ENCODE peak calls at places on chromosomes 1 and 21, in six cellular contexts. N is activated CD4-positive, alpha-beta T cell treated with anti-CD3 and anti-CD28 coated beads for 4 hours; W is T-cell; S is PC-9; I is ecto neural progenitor cell; R is COR-L47. B is an unnamed sample.

GRCh38 chr1:81179239-81179638 is 621.5 kb upstream of the ADGRL2 start:
- DNase-seq in I (no peak), S (peak; percentile 92), W (no peak), N (no peak), R (no peak), B (peak; percentile 53)

GRCh38 chr1:225049594-225049993 is 120.1 kb downstream of the DNAH14 start:
- DNase-seq in N (no peak), I (no peak), S (no peak), R (no peak), W (no peak), B (no peak)

GRCh38 chr1:109802901-109803561 is 39.3 kb upstream of the EPS8L3 start:
- DNase-seq in I (peak; percentile 42), N (no peak), S (no peak), R (no peak), W (no peak), B (no peak)

GRCh38 chr1:115114308-115114707 is 25.0 kb upstream of the TSPAN2 start:
- DNase-seq in R (peak; percentile 20), I (no peak), W (no peak), N (no peak), S (peak; percentile 90), B (no peak)

GRCh38 chr1:94276900-94277581 is 39.7 kb upstream of the ARHGAP29 start:
- DNase-seq in W (no peak), I (no peak), S (peak; percentile 31), R (no peak), N (no peak), B (peak; percentile 32)

GRCh38 chr21:29208666-29209059 is 78.2 kb downstream of the MAP3K7CL start:
- DNase-seq in W (no peak), R (no peak), N (no peak), I (no peak), S (peak; percentile 55), B (peak; percentile 53)

GRCh38 chr1:52399629-52400028 is 4.6 kb downstream of the ORC1 start:
- DNase-seq in R (no peak), W (no peak), N (no peak), S (no peak), I (no peak), B (no peak)

GRCh38 chr1:203742446-203742845 is 22.5 kb upstream of the LAX1 start:
- DNase-seq in W (no peak), R (no peak), N (no peak), S (no peak), I (no peak), B (no peak)

GRCh38 chr1:185045793-185046441 is 559 bp downstream of the RNF2 start:
- DNase-seq in I (peak; percentile 75), R (peak; percentile 19), N (no peak), W (peak; percentile 7), S (no peak), B (peak; percentile 77)

GRCh38 chr1:101645810-101646209 is 350.9 kb downstream of the OLFM3 start:
- DNase-seq in W (no peak), R (no peak), N (no peak), S (no peak), I (no peak), B (no peak)

GRCh38 chr1:44108241-44108640 is 10.4 kb upstream of the KLF17 start:
- DNase-seq in N (no peak), S (no peak), R (no peak), I (no peak), W (no peak), B (peak; percentile 72)

GRCh38 chr1:113660053-113660452 is 99.2 kb downstream of the PHTF1 start:
- DNase-seq in N (no peak), W (no peak), R (no peak), S (no peak), I (no peak), B (no peak)

GRCh38 chr1:112465122-112465521 is 43.6 kb upstream of the WNT2B start:
- DNase-seq in N (no peak), S (no peak), I (no peak), R (no peak), W (no peak), B (peak; percentile 42)

GRCh38 chr1:229452956-229453801 is 19.3 kb upstream of the ACTA1 start:
- DNase-seq in S (no peak), R (peak; percentile 16), I (no peak), N (no peak), W (no peak), B (no peak)

GRCh38 chr1:55503663-55504305 is 288.6 kb upstream of the USP24 start:
- DNase-seq in N (no peak), W (no peak), R (no peak), S (no peak), I (no peak), B (no peak)

GRCh38 chr1:9429369-9429766 is 109.9 kb upstream of the SLC25A33 start:
- DNase-seq in R (no peak), S (no peak), W (no peak), I (no peak), N (no peak), B (no peak)

GRCh38 chr1:117657031-117657430 is 51.2 kb downstream of the TENT5C start:
- DNase-seq in N (peak; percentile 26), R (no peak), I (no peak), S (peak; percentile 84), W (no peak), B (peak; percentile 57)

GRCh38 chr1:33152685-33153432 is 29.0 kb downstream of the TRIM62 start:
- DNase-seq in R (no peak), I (peak; percentile 70), S (no peak), W (no peak), N (no peak), B (peak; percentile 29)

GRCh38 chr1:228058172-228058980 is 24.1 kb upstream of the ARF1 start:
- DNase-seq in S (no peak), I (peak; percentile 45), R (no peak), W (no peak), N (no peak), B (no peak)

GRCh38 chr1:175941164-175941563 is 197.8 kb upstream of the TNR start:
- DNase-seq in N (no peak), W (no peak), S (no peak), R (no peak), I (no peak), B (no peak)

GRCh38 chr1:91014475-91014874 is 7.4 kb downstream of the ZNF644 start:
- DNase-seq in I (no peak), S (peak; percentile 36), N (no peak), R (no peak), W (no peak), B (no peak)

GRCh38 chr1:239947789-239948188 is 143.9 kb upstream of the FMN2 start:
- DNase-seq in I (no peak), W (no peak), N (no peak), S (no peak), R (no peak), B (no peak)

GRCh38 chr1:220275430-220275829 is 3.2 kb upstream of the RAB3GAP2 start:
- DNase-seq in R (no peak), S (no peak), N (no peak), W (no peak), I (no peak), B (no peak)

GRCh38 chr21:45488839-45489479 is 53.3 kb downstream of the SLC19A1 start:
- DNase-seq in I (no peak), S (no peak), N (no peak), W (no peak), R (no peak), B (no peak)

GRCh38 chr21:45332415-45332814 is 44.7 kb upstream of the POFUT2 start:
- DNase-seq in S (no peak), I (no peak), N (no peak), R (no peak), W (no peak), B (no peak)

GRCh38 chr1:26373281-26373680 is 731 bp upstream of the ZNF683 start:
- DNase-seq in I (no peak), R (no peak), S (no peak), W (peak; percentile 35), N (peak; percentile 34), B (no peak)

GRCh38 chr1:99527078-99527477 is 118.8 kb upstream of the PALMD start:
- DNase-seq in R (no peak), I (no peak), W (no peak), S (peak; percentile 55), N (no peak), B (peak; percentile 34)